ENCODE peak calls at places on chromosomes 16 and 17, in nine cellular contexts. M, J, Q, F, Z, A, N, E and C are unnamed samples.

GRCh38 chr17:57406131-57406980 is 150.0 kb downstream of the MSI2 start:
- DNase-seq in E (no peak), Z (no peak), Q (no peak), N (no peak), A (peak; percentile 8), J (no peak), F (peak; percentile 57), M (no peak), C (peak; percentile 81)

GRCh38 chr17:75783069-75783783 is 1.4 kb upstream of the UNK start:
- DNase-seq in E (no peak), A (peak; percentile 33), J (no peak), N (no peak), Q (no peak), M (no peak), F (no peak), Z (peak; percentile 60), C (peak; percentile 88)

GRCh38 chr16:4624827-4625616 is 396 bp downstream of the MGRN1 start:
- DNase-seq in Z (peak; percentile 88), M (peak; percentile 56), Q (peak; percentile 50), E (no peak), J (peak; percentile 91), A (no peak), F (peak; percentile 43), N (peak; percentile 74), C (peak; percentile 73)

GRCh38 chr17:16870253-16871245 is 101.4 kb downstream of the TNFRSF13B start:
- DNase-seq in Q (no peak), J (no peak), E (no peak), F (no peak), Z (no peak), N (no peak), A (no peak), M (no peak), C (no peak)

GRCh38 chr16:29922986-29923501 is 3.0 kb downstream of the KCTD13 start:
- DNase-seq in Z (no peak), M (no peak), E (no peak), J (no peak), A (no peak), F (no peak), Q (no peak), N (no peak), C (no peak)

GRCh38 chr16:12819126-12820117 is 15.7 kb upstream of the CPPED1 start:
- DNase-seq in Z (peak; percentile 73), N (peak; percentile 71), Q (peak; percentile 64), A (no peak), M (peak; percentile 70), J (peak; percentile 75), E (peak; percentile 67), F (peak; percentile 50), C (peak; percentile 47)

GRCh38 chr17:48492401-48493298 is 38.2 kb downstream of the HOXB1 start:
- DNase-seq in Z (peak; percentile 83), M (peak; percentile 63), A (no peak), F (no peak), Q (peak; percentile 64), E (peak; percentile 85), N (peak; percentile 47), J (peak; percentile 91), C (peak; percentile 60)

GRCh38 chr16:53769787-53770186 is 65.8 kb downstream of the FTO start:
- DNase-seq in N (no peak), M (no peak), F (no peak), Q (no peak), E (no peak), A (no peak), Z (no peak), J (no peak), C (no peak)

GRCh38 chr16:3857189-3858013 is 23.1 kb downstream of the CREBBP start:
- DNase-seq in Q (no peak), M (no peak), J (no peak), N (no peak), E (no peak), A (no peak), F (no peak), Z (no peak), C (no peak)

GRCh38 chr16:56776562-56776961 is 46.6 kb downstream of the NUP93 start:
- DNase-seq in J (no peak), F (no peak), E (no peak), M (no peak), N (no peak), Q (no peak), Z (no peak), A (peak; percentile 40), C (no peak)

GRCh38 chr17:38659415-38659814 is 15.3 kb downstream of the EPOP start:
- DNase-seq in E (no peak), Z (no peak), A (no peak), N (no peak), J (no peak), M (no peak), F (no peak), Q (no peak), C (no peak)

GRCh38 chr16:23640669-23640958 is 496 bp downstream of the PALB2 start:
- DNase-seq in E (peak; percentile 34), F (no peak), M (no peak), J (peak; percentile 71), A (no peak), Q (no peak), N (no peak), Z (no peak), C (no peak)

GRCh38 chr17:51487947-51488346 is 227.6 kb downstream of the UTP18 start:
- DNase-seq in Z (no peak), J (peak; percentile 51), F (no peak), M (no peak), N (no peak), A (no peak), Q (no peak), E (no peak), C (no peak)

GRCh38 chr17:50103252-50103651 is 8.1 kb downstream of the PDK2 start:
- DNase-seq in E (no peak), J (no peak), M (no peak), F (no peak), Q (no peak), A (no peak), N (no peak), Z (no peak), C (no peak)

GRCh38 chr17:59652119-59652518 is 32.4 kb downstream of the CLTC start:
- DNase-seq in Z (no peak), M (no peak), Q (no peak), F (no peak), E (no peak), A (peak; percentile 67), N (no peak), J (no peak), C (no peak)

GRCh38 chr16:52535076-52535475 is 11.9 kb downstream of the TOX3 start:
- DNase-seq in J (no peak), A (no peak), Q (no peak), F (no peak), E (no peak), N (no peak), Z (no peak), M (no peak), C (no peak)

GRCh38 chr17:48259710-48260291 is 152.2 kb downstream of the SNX11 start:
- DNase-seq in M (no peak), A (no peak), F (no peak), J (peak; percentile 25), N (no peak), E (peak; percentile 35), Z (no peak), Q (no peak), C (peak; percentile 20)

GRCh38 chr16:22027633-22028032 is 19.7 kb downstream of the MOSMO start:
- DNase-seq in M (no peak), J (no peak), Q (no peak), E (no peak), A (no peak), N (no peak), Z (peak; percentile 31), F (no peak), C (no peak)

GRCh38 chr17:79890706-79891105 is 51.5 kb upstream of the CBX4 start:
- DNase-seq in Z (no peak), A (no peak), N (no peak), Q (no peak), J (peak; percentile 32), M (no peak), F (no peak), E (no peak), C (no peak)

GRCh38 chr17:28985950-28986713 is 19.7 kb downstream of the SEZ6 start:
- DNase-seq in F (no peak), A (no peak), E (no peak), M (no peak), N (no peak), Q (no peak), J (peak; percentile 96), Z (no peak), C (no peak)

GRCh38 chr17:42347198-42347597 is 41.0 kb downstream of the STAT3 start:
- DNase-seq in M (no peak), F (no peak), Q (no peak), J (no peak), N (no peak), A (peak; percentile 63), E (no peak), Z (no peak), C (no peak)

GRCh38 chr17:28746611-28747045 is 2.8 kb downstream of the TRAF4 start:
- DNase-seq in A (no peak), E (no peak), Z (no peak), Q (no peak), N (no peak), F (peak; percentile 45), M (no peak), J (peak; percentile 73), C (no peak)